ENCODE peak calls at places on chromosomes 2 and 18, in four cellular contexts. One of them, this sample, is unnamed.
A peak's percentile ranks its signal among the peaks of the same experiment; 100 is the strongest.

GRCh38 chr2:48624696-48625095 is 7.0 kb downstream of the GTF2A1L start:
- DNase-seq in Karpas-422: no peak
- DNase-seq in mesendoderm: no peak
- DNase-seq in DND-41: no peak
- DNase-seq in this sample: no peak

GRCh38 chr2:47307066-47307465 is 95.9 kb upstream of the MSH2 start:
- DNase-seq in Karpas-422: no peak
- DNase-seq in mesendoderm: no peak
- DNase-seq in DND-41: no peak
- DNase-seq in this sample: no peak

GRCh38 chr2:241000831-241001321 is 2.5 kb downstream of the SNED1 start:
- DNase-seq in Karpas-422: no peak
- DNase-seq in mesendoderm: no peak
- DNase-seq in DND-41: no peak
- DNase-seq in this sample: peak; percentile 62

GRCh38 chr2:2931676-2932075 is 445.9 kb downstream of the EIPR1 start:
- DNase-seq in Karpas-422: no peak
- DNase-seq in mesendoderm: no peak
- DNase-seq in DND-41: no peak
- DNase-seq in this sample: no peak

GRCh38 chr2:159617651-159618050 is 1.3 kb upstream of the BAZ2B start:
- DNase-seq in Karpas-422: no peak
- DNase-seq in mesendoderm: no peak
- DNase-seq in DND-41: no peak
- DNase-seq in this sample: no peak

GRCh38 chr2:176753752-176754474 is 458.7 kb upstream of the HNRNPA3 start:
- DNase-seq in Karpas-422: peak; percentile 93
- DNase-seq in mesendoderm: no peak
- DNase-seq in DND-41: no peak
- DNase-seq in this sample: no peak

GRCh38 chr2:231640646-231641111 is 48.0 kb downstream of the TEX44 start:
- DNase-seq in Karpas-422: no peak
- DNase-seq in mesendoderm: no peak
- DNase-seq in DND-41: no peak
- DNase-seq in this sample: peak; percentile 89

GRCh38 chr2:208359632-208359986 is 47.0 kb upstream of the PTH2R start:
- DNase-seq in Karpas-422: no peak
- DNase-seq in mesendoderm: peak; percentile 54
- DNase-seq in DND-41: no peak
- DNase-seq in this sample: peak; percentile 80

GRCh38 chr2:46966576-46966975 is 51.0 kb upstream of the MCFD2 start:
- DNase-seq in Karpas-422: no peak
- DNase-seq in mesendoderm: no peak
- DNase-seq in DND-41: no peak
- DNase-seq in this sample: no peak

GRCh38 chr2:223688094-223688835 is 86.1 kb upstream of the SCG2 start:
- DNase-seq in Karpas-422: no peak
- DNase-seq in mesendoderm: peak; percentile 93
- DNase-seq in DND-41: no peak
- DNase-seq in this sample: no peak

GRCh38 chr18:50232419-50232818 is 33.9 kb downstream of the CFAP53 start:
- DNase-seq in Karpas-422: no peak
- DNase-seq in mesendoderm: peak; percentile 92
- DNase-seq in DND-41: no peak
- DNase-seq in this sample: no peak

GRCh38 chr2:31337197-31337596 is 77.3 kb downstream of the XDH start:
- DNase-seq in Karpas-422: no peak
- DNase-seq in mesendoderm: no peak
- DNase-seq in DND-41: no peak
- DNase-seq in this sample: no peak

GRCh38 chr2:95159690-95160449 is at the start of gene ZNF514:
- DNase-seq in Karpas-422: peak; percentile 87
- DNase-seq in mesendoderm: peak; percentile 58
- DNase-seq in DND-41: peak; percentile 75
- DNase-seq in this sample: peak; percentile 91

GRCh38 chr18:48031011-48031480 is 100.6 kb upstream of the SMAD2 start:
- DNase-seq in Karpas-422: peak; percentile 61
- DNase-seq in mesendoderm: peak; percentile 79
- DNase-seq in DND-41: peak; percentile 29
- DNase-seq in this sample: peak; percentile 49

GRCh38 chr2:200786423-200786822 is 25.3 kb upstream of the BZW1 start:
- DNase-seq in Karpas-422: no peak
- DNase-seq in mesendoderm: no peak
- DNase-seq in DND-41: no peak
- DNase-seq in this sample: no peak

GRCh38 chr2:27622921-27623384 is 5.9 kb downstream of the CCDC121 start:
- DNase-seq in Karpas-422: peak; percentile 35
- DNase-seq in mesendoderm: peak; percentile 76
- DNase-seq in DND-41: no peak
- DNase-seq in this sample: no peak

GRCh38 chr18:7871560-7872456 is 304.7 kb downstream of the PTPRM start:
- DNase-seq in Karpas-422: no peak
- DNase-seq in mesendoderm: no peak
- DNase-seq in DND-41: no peak
- DNase-seq in this sample: no peak

GRCh38 chr2:98899041-98899702 is 36.9 kb downstream of the CRACDL start:
- DNase-seq in Karpas-422: no peak
- DNase-seq in mesendoderm: no peak
- DNase-seq in DND-41: no peak
- DNase-seq in this sample: peak; percentile 23

GRCh38 chr18:11324956-11325873 is 175.8 kb upstream of the PIEZO2 start:
- DNase-seq in Karpas-422: no peak
- DNase-seq in mesendoderm: no peak
- DNase-seq in DND-41: peak; percentile 21
- DNase-seq in this sample: no peak

GRCh38 chr18:8117008-8117376 is 492.2 kb upstream of the RAB12 start:
- DNase-seq in Karpas-422: no peak
- DNase-seq in mesendoderm: no peak
- DNase-seq in DND-41: no peak
- DNase-seq in this sample: no peak

GRCh38 chr18:38243291-38243690 is 677.7 kb upstream of the CELF4 start:
- DNase-seq in Karpas-422: no peak
- DNase-seq in mesendoderm: no peak
- DNase-seq in DND-41: no peak
- DNase-seq in this sample: no peak

GRCh38 chr2:205403244-205403845 is 279.0 kb upstream of the NRP2 start:
- DNase-seq in Karpas-422: no peak
- DNase-seq in mesendoderm: no peak
- DNase-seq in DND-41: no peak
- DNase-seq in this sample: no peak

GRCh38 chr2:188414412-188414811 is 122.7 kb downstream of the GULP1 start:
- DNase-seq in Karpas-422: no peak
- DNase-seq in mesendoderm: no peak
- DNase-seq in DND-41: no peak
- DNase-seq in this sample: no peak

GRCh38 chr2:219636941-219637841 is 9.8 kb downstream of the SLC4A3 start:
- DNase-seq in Karpas-422: no peak
- DNase-seq in mesendoderm: no peak
- DNase-seq in DND-41: no peak
- DNase-seq in this sample: no peak

GRCh38 chr18:59067873-59068272 is 71.8 kb upstream of the SEC11C start:
- DNase-seq in Karpas-422: peak; percentile 57
- DNase-seq in mesendoderm: peak; percentile 29
- DNase-seq in DND-41: peak; percentile 6
- DNase-seq in this sample: no peak

DNA sequence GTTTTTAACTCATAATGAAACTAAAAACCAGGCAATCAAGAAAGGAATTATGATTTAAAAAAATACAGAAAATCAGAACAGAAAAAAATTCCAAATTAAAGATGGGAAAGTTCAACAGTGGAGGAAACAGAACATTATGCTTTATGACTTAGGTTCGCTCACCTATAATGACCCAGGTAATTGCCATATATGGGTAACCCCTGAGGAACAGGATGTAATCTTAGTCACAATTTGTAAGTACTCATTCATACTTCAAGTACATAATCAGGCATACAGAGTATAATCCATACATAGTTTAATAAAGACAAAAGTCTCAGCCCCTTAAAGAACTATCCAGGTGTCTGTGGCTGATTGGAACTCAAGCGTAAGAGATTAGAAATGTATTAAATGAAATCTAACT is 159.6 kb downstream of the AFF3 start:
- DNase-seq in Karpas-422: no peak
- DNase-seq in mesendoderm: no peak
- DNase-seq in DND-41: no peak
- DNase-seq in this sample: no peak
- H3K9ac ChIP-seq in Karpas-422: no peak overlapping the region
- H3K9ac ChIP-seq in mesendoderm: no peak overlapping the region
- H3K9ac ChIP-seq in DND-41: no peak overlapping the region
- H3K9ac ChIP-seq in this sample: no peak overlapping the region

GRCh38 chr2:10297950-10298349 is 4.8 kb upstream of the HPCAL1 start:
- DNase-seq in Karpas-422: no peak
- DNase-seq in mesendoderm: peak; percentile 72
- DNase-seq in DND-41: peak; percentile 55
- DNase-seq in this sample: no peak
- H3K27ac ChIP-seq in Karpas-422: no peak overlapping the region
- H3K27ac ChIP-seq in mesendoderm: no peak overlapping the region
- H3K27ac ChIP-seq in DND-41: no peak overlapping the region
- H3K27ac ChIP-seq in this sample: peak overlapping the region; percentile 6

GRCh38 chr18:28112056-28112470 is 64.9 kb downstream of the CDH2 start:
- DNase-seq in Karpas-422: no peak
- DNase-seq in mesendoderm: peak; percentile 57
- DNase-seq in DND-41: no peak
- DNase-seq in this sample: no peak
- H3K9ac ChIP-seq in Karpas-422: no peak overlapping the region
- H3K9ac ChIP-seq in mesendoderm: peak overlapping the region; percentile 26
- H3K9ac ChIP-seq in DND-41: no peak overlapping the region
- H3K9ac ChIP-seq in this sample: no peak overlapping the region

GRCh38 chr2:168526641-168527040 is 70.6 kb downstream of the CERS6 start:
- DNase-seq in Karpas-422: no peak
- DNase-seq in mesendoderm: no peak
- DNase-seq in DND-41: no peak
- DNase-seq in this sample: no peak
- H3K27ac ChIP-seq in Karpas-422: no peak overlapping the region
- H3K27ac ChIP-seq in mesendoderm: no peak overlapping the region
- H3K27ac ChIP-seq in DND-41: no peak overlapping the region
- H3K27ac ChIP-seq in this sample: no peak overlapping the region